ENCODE peak calls at places on chromosomes 6 and 20, in seven cellular contexts. R is CD4-positive, alpha-beta T cell; N is psoas muscle; E is heart left ventricle; V is mesenchymal stem cell; U is MM.1S; G is CD8-positive, alpha-beta T cell. K is an unnamed sample.

GRCh38 chr6:56036911-56037310 is 161.5 kb upstream of the BMP5 start:
- DNase-seq in R (no peak), N (no peak), E (no peak), V (no peak), U (no peak), G (no peak), K (no peak)

GRCh38 chr6:10778230-10778629 is 30.6 kb downstream of the TMEM14B start:
- DNase-seq in R (no peak), N (no peak), E (no peak), V (no peak), U (no peak), G (no peak), K (no peak)

GRCh38 chr6:134041093-134041492 is 11.3 kb downstream of the SLC2A12 start:
- DNase-seq in R (no peak), N (no peak), E (no peak), V (peak), U (no peak), G (no peak), K (peak)

GRCh38 chr20:16916165-16916564 is 168.0 kb downstream of the OTOR start:
- DNase-seq in R (no peak), N (no peak), E (no peak), V (no peak), U (no peak), G (no peak), K (no peak)

GRCh38 chr6:162814417-162814988 is 86.7 kb downstream of the PACRG start:
- DNase-seq in R (no peak), N (no peak), E (no peak), V (no peak), U (no peak), G (no peak), K (no peak)

GRCh38 chr6:27890351-27891299 is 21.6 kb downstream of the OR2B2 start:
- DNase-seq in R (peak), N (peak), E (peak), V (peak), U (peak), G (peak), K (no peak)

GRCh38 chr6:3373597-3374203 is 83.2 kb downstream of the SLC22A23 start:
- DNase-seq in R (no peak), N (no peak), E (no peak), V (no peak), U (no peak), G (no peak), K (no peak)

GRCh38 chr6:71457883-71458282 is 169.3 kb downstream of the OGFRL1 start:
- DNase-seq in R (no peak), N (no peak), E (no peak), V (no peak), U (peak), G (no peak), K (peak)

GRCh38 chr6:154156135-154156948 is 117.3 kb downstream of the OPRM1 start:
- DNase-seq in R (peak), N (no peak), E (peak), V (peak), U (peak), G (peak), K (peak)

GRCh38 chr6:17881085-17881883 is 106.2 kb downstream of the KIF13A start:
- DNase-seq in R (no peak), N (no peak), E (peak), V (peak), U (no peak), G (no peak), K (no peak)

GRCh38 chr20:47181056-47181862 is 175.2 kb downstream of the ZMYND8 start:
- DNase-seq in R (no peak), N (no peak), E (no peak), V (peak), U (peak), G (no peak), K (peak)

GRCh38 chr6:111231078-111231435 is 143.8 kb downstream of the SLC16A10 start:
- DNase-seq in R (no peak), N (no peak), E (no peak), V (no peak), U (no peak), G (no peak), K (no peak)

GRCh38 chr6:79646006-79646405 is 14.9 kb downstream of the SH3BGRL2 start:
- DNase-seq in R (peak), N (no peak), E (no peak), V (no peak), U (no peak), G (no peak), K (no peak)

GRCh38 chr20:47360489-47361267 is 4.2 kb upstream of the ZMYND8 start:
- DNase-seq in R (no peak), N (peak), E (peak), V (peak), U (no peak), G (no peak), K (peak)

GRCh38 chr6:158910484-158911075 is 89.4 kb downstream of the RSPH3 start:
- DNase-seq in R (no peak), N (no peak), E (no peak), V (no peak), U (no peak), G (peak), K (peak)

GRCh38 chr6:152981989-152982767 is 663 bp downstream of the FBXO5 start:
- DNase-seq in R (no peak), N (peak), E (no peak), V (no peak), U (no peak), G (no peak), K (no peak)

GRCh38 chr6:25916330-25916729 is 14.2 kb downstream of the SLC17A2 start:
- DNase-seq in R (no peak), N (no peak), E (no peak), V (no peak), U (no peak), G (no peak), K (no peak)

GRCh38 chr6:37646097-37646864 is 51.4 kb downstream of the MDGA1 start:
- DNase-seq in R (no peak), N (no peak), E (no peak), V (no peak), U (no peak), G (no peak), K (no peak)

GRCh38 chr6:31572041-31572911 is at the start of gene LTA:
- DNase-seq in R (peak), N (no peak), E (no peak), V (no peak), U (peak), G (peak), K (no peak)

GRCh38 chr6:98824163-98824906 is 10.0 kb upstream of the POU3F2 start:
- DNase-seq in R (no peak), N (no peak), E (no peak), V (no peak), U (no peak), G (no peak), K (no peak)

GRCh38 chr6:98823428-98823827 is 10.9 kb upstream of the POU3F2 start:
- DNase-seq in R (no peak), N (no peak), E (no peak), V (no peak), U (no peak), G (no peak), K (no peak)

GRCh38 chr6:98824907-98825601 is 9.3 kb upstream of the POU3F2 start:
- DNase-seq in R (no peak), N (no peak), E (no peak), V (no peak), U (no peak), G (no peak), K (no peak)

GRCh38 chr6:98825602-98826230 is 8.7 kb upstream of the POU3F2 start:
- DNase-seq in R (no peak), N (no peak), E (no peak), V (no peak), U (no peak), G (no peak), K (no peak)

GRCh38 chr6:98823845-98824162 is 10.6 kb upstream of the POU3F2 start:
- DNase-seq in R (no peak), N (no peak), E (no peak), V (no peak), U (no peak), G (no peak), K (no peak)
- H3K27ac ChIP-seq in R (no peak), N (no peak), E (no peak), V (no peak), U (no peak), G (no peak), K (no peak)

DNA sequence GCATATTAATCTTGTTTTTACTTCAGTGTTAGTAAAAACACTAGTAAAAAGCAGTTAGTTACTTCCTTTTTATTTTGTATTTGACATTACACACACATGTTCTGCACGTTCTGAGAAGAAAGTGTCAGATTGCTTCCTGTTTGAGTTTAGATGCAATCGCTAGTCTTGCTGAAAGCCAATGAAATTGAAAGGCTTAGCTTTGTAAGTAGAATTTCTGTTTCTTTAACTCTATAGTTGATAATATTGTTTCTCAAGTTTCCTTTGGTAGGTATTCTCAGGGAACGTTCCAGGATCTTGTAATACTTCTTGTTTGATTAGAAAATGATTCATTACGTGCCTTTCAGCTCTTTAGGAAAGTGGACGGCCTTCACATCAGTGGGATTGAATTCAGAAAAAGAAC is 55.0 kb downstream of the CDKAL1 start:
- DNase-seq in R (no peak), N (no peak), E (no peak), V (no peak), U (no peak), G (no peak), K (peak)
- H3K27ac ChIP-seq in R (no peak), N (no peak), E (no peak), V (no peak), U (no peak), G (no peak), K (peak)

DNA sequence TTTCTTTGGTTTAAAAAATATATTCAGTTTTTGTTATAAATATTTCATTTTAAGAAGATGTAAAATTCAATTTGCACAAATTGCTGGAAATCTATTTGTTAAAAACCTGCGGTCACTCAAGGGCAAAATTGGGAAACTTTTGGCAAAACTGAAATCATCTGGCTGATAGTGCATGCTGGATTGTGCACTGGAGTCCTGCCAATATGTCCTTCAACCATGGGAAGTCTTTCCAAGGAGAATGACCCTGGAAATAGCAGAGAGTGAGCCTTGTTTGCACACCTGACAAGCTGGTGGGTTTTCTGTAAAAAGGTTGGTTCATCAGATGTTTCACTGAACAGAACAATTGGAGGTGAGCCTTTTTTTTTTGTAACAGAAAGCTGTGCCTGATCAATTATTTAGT is 413.5 kb downstream of the BTBD3 start:
- DNase-seq in R (no peak), N (no peak), E (no peak), V (no peak), U (no peak), G (no peak), K (no peak)
- H3K27ac ChIP-seq in R (no peak), N (no peak), E (no peak), V (no peak), U (no peak), G (no peak), K (no peak)

GRCh38 chr20:35734374-35734773 is 7.7 kb downstream of the RBM39 start:
- DNase-seq in R (no peak), N (no peak), E (no peak), V (no peak), U (no peak), G (no peak), K (no peak)

GRCh38 chr20:35731862-35732643 is 10.0 kb downstream of the RBM39 start:
- DNase-seq in R (no peak), N (no peak), E (no peak), V (no peak), U (no peak), G (no peak), K (no peak)

GRCh38 chr20:35731469-35731788 is 10.6 kb downstream of the RBM39 start:
- DNase-seq in R (no peak), N (no peak), E (no peak), V (no peak), U (no peak), G (no peak), K (no peak)

GRCh38 chr20:35730583-35731468 is 11.2 kb downstream of the RBM39 start:
- DNase-seq in R (no peak), N (no peak), E (no peak), V (no peak), U (no peak), G (no peak), K (no peak)

GRCh38 chr20:35732644-35732982 is 9.4 kb downstream of the RBM39 start:
- DNase-seq in R (no peak), N (no peak), E (no peak), V (no peak), U (no peak), G (no peak), K (no peak)
- H3K27ac ChIP-seq in R (no peak), N (no peak), E (no peak), V (no peak), U (no peak), G (no peak), K (no peak)

DNA sequence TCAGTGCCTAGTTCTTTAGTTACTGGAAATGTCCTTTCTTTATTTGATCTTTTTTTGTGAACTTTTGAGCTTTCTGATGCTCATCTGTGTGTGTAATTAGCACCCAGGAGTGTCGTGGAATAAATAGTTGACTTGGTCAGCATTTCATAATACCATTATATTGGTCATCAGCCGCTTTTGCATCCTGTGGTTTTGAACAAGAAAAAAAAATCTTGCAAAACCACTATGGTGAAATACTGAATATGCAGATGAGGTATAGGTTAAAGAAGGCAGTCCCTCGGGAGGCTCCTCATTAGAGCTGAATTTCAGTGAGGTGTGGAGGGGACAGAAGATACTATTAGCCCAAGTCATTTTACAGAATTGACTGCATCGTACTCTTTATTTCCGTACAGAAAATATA is 90.1 kb downstream of the FOXO3 start:
- DNase-seq in R (no peak), N (no peak), E (no peak), V (peak), U (peak), G (no peak), K (peak)
- H3K27ac ChIP-seq in R (no peak), N (peak), E (peak), V (peak), U (peak), G (no peak), K (no peak)

DNA sequence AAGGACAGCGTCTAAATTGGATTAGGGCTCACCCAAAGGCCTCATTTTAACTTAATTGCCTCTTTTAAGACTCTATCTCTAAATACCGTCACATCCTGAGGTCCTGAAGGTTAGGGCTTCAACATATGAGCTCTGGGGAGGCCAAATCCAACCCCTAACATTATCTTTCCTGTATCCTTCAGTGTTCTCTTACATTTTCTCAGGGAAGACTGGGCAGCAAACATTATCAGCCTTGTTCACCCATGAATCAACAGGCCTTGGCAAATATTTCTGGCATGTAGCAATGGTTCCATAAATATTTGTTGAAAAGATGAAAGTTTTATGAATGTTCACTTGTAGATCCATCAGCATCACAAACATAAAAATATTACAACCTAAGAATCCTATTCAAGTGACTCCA is 24.6 kb upstream of the FOXF2 start:
- DNase-seq in R (no peak), N (no peak), E (no peak), V (no peak), U (no peak), G (no peak), K (peak)
- H3K27ac ChIP-seq in R (no peak), N (peak), E (no peak), V (no peak), U (no peak), G (no peak), K (no peak)

GRCh38 chr6:24646771-24647170 is 780 bp upstream of the KIAA0319 start:
- DNase-seq in R (no peak), N (no peak), E (no peak), V (no peak), U (no peak), G (no peak), K (peak)

GRCh38 chr6:24642061-24642460 is 3.9 kb downstream of the KIAA0319 start:
- DNase-seq in R (no peak), N (no peak), E (no peak), V (no peak), U (no peak), G (no peak), K (no peak)

GRCh38 chr6:24644377-24644776 is 1.6 kb downstream of the KIAA0319 start:
- DNase-seq in R (no peak), N (no peak), E (no peak), V (no peak), U (no peak), G (no peak), K (no peak)

GRCh38 chr6:24640166-24640565 is 5.8 kb downstream of the KIAA0319 start:
- DNase-seq in R (no peak), N (no peak), E (no peak), V (no peak), U (no peak), G (no peak), K (no peak)

GRCh38 chr6:24643925-24644324 is 2.1 kb downstream of the KIAA0319 start:
- DNase-seq in R (no peak), N (no peak), E (no peak), V (no peak), U (no peak), G (no peak), K (no peak)
- H3K27ac ChIP-seq in R (no peak), N (no peak), E (no peak), V (no peak), U (no peak), G (no peak), K (no peak)

K was measured in PC-3.